ENCODE peak calls at places on chromosomes 12 and 14, in eight cellular contexts. D is psoas muscle, M is right lobe of liver, V is spleen, E is PC-9, O is GM23338, N is A549, U is left ventricle myocardium inferior. S is an unnamed sample.

GRCh38 chr12:108320503-108321293 is 18.4 kb downstream of the CMKLR1 start:
- DNase-seq in D (no peak), M (no peak), V (no peak), E (no peak), O (peak; percentile 43), N (no peak), U (no peak), S (no peak)

GRCh38 chr12:27212861-27213260 is 31.2 kb upstream of the STK38L start:
- DNase-seq in D (no peak), M (no peak), V (no peak), E (no peak), O (no peak), N (no peak), U (no peak), S (no peak)

GRCh38 chr14:100246809-100247428 is 8.0 kb downstream of the YY1 start:
- DNase-seq in D (no peak), M (no peak), V (no peak), E (no peak), O (peak; percentile 92), N (peak; percentile 82), U (no peak), S (no peak)

GRCh38 chr12:120353556-120354317 is 15.2 kb downstream of the MSI1 start:
- DNase-seq in D (no peak), M (no peak), V (no peak), E (no peak), O (no peak), N (no peak), U (no peak), S (no peak)

GRCh38 chr12:76025601-76026575 is 5.7 kb downstream of the PHLDA1 start:
- DNase-seq in D (no peak), M (no peak), V (no peak), E (peak; percentile 14), O (no peak), N (no peak), U (no peak), S (no peak)

GRCh38 chr12:111099186-111099585 is 178.8 kb upstream of the MYL2 start:
- DNase-seq in D (no peak), M (no peak), V (peak; percentile 66), E (no peak), O (no peak), N (no peak), U (no peak), S (no peak)

GRCh38 chr14:67335781-67336180 is 23.8 kb downstream of the ATP6V1D start:
- DNase-seq in D (no peak), M (no peak), V (no peak), E (no peak), O (peak; percentile 80), N (peak; percentile 15), U (no peak), S (no peak)

GRCh38 chr14:71497645-71498086 is 434.6 kb upstream of the RGS6 start:
- DNase-seq in D (no peak), M (no peak), V (no peak), E (no peak), O (no peak), N (no peak), U (no peak), S (no peak)

GRCh38 chr12:52280796-52281560 is 6.5 kb downstream of the KRT86 start:
- DNase-seq in D (peak; percentile 79), M (no peak), V (peak; percentile 61), E (peak; percentile 95), O (no peak), N (peak; percentile 95), U (peak; percentile 40), S (peak; percentile 50)

GRCh38 chr12:15231493-15231892 is 10.3 kb upstream of the RERG start:
- DNase-seq in D (no peak), M (no peak), V (no peak), E (no peak), O (no peak), N (no peak), U (no peak), S (no peak)

GRCh38 chr12:93777249-93777648 is 100.1 kb downstream of the CRADD start:
- DNase-seq in D (no peak), M (no peak), V (no peak), E (no peak), O (no peak), N (no peak), U (no peak), S (no peak)

GRCh38 chr14:85063747-85064146 is 466.2 kb upstream of the FLRT2 start:
- DNase-seq in D (no peak), M (no peak), V (no peak), E (no peak), O (no peak), N (no peak), U (no peak), S (no peak)

GRCh38 chr12:82596484-82596883 is 90.2 kb upstream of the TMTC2 start:
- DNase-seq in D (no peak), M (no peak), V (no peak), E (no peak), O (no peak), N (no peak), U (no peak), S (no peak)

GRCh38 chr12:12872934-12873275 is 18.5 kb upstream of the GPRC5A start:
- DNase-seq in D (no peak), M (no peak), V (no peak), E (no peak), O (no peak), N (no peak), U (no peak), S (no peak)

GRCh38 chr14:104266643-104267575 is 128.5 kb downstream of the KIF26A start:
- DNase-seq in D (no peak), M (peak; percentile 47), V (no peak), E (no peak), O (no peak), N (no peak), U (no peak), S (no peak)

GRCh38 chr12:106178582-106178981 is 39.8 kb upstream of the NUAK1 start:
- DNase-seq in D (no peak), M (no peak), V (no peak), E (peak; percentile 24), O (peak; percentile 8), N (no peak), U (no peak), S (no peak)

GRCh38 chr12:131027876-131028586 is 74.3 kb downstream of the ADGRD1 start:
- DNase-seq in D (no peak), M (no peak), V (no peak), E (no peak), O (no peak), N (no peak), U (no peak), S (no peak)

GRCh38 chr12:59193476-59194050 is 273.3 kb upstream of the LRIG3 start:
- DNase-seq in D (no peak), M (no peak), V (no peak), E (no peak), O (no peak), N (no peak), U (no peak), S (no peak)

GRCh38 chr14:102593841-102594170 is 1.4 kb downstream of the RCOR1 start:
- DNase-seq in D (no peak), M (no peak), V (no peak), E (no peak), O (no peak), N (no peak), U (no peak), S (no peak)

GRCh38 chr12:45655186-45655585 is 74.3 kb upstream of the ARID2 start:
- DNase-seq in D (no peak), M (no peak), V (no peak), E (no peak), O (peak; percentile 23), N (no peak), U (no peak), S (no peak)

GRCh38 chr14:96252323-96253052 is 3.5 kb upstream of the BDKRB1 start:
- DNase-seq in D (no peak), M (no peak), V (no peak), E (no peak), O (no peak), N (no peak), U (no peak), S (no peak)

DNA sequence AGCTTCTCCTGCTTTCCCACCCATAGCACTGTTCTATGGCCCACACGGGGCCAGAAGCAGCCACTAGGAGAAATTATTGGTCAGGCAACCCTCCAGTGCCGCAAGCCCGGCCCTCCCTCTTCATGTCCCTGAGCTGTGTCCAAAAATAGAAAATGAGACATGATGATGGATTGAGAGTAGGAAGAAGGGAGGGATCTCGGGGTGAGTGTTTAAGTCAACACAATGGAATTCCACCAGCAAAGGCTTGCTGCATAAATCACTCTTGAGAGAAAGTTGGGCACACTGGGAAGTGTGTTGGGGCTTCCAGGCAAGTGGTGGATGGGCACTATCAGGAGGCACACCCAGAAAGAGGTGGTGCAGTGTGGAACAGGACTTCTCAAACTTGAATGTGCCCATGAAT is 94.2 kb downstream of the LLPH start:
- DNase-seq in D (peak; percentile 58), M (no peak), V (no peak), E (peak; percentile 41), O (no peak), N (peak; percentile 15), U (peak; percentile 40), S (peak; percentile 22)
- TF ChIP-seq CTCF in D (peak; percentile 6), M (no peak), V (no peak), E (no peak), O (no peak), N (no peak), U (no peak), S (peak; percentile 36)

GRCh38 chr12:64747681-64748080 is 11.5 kb downstream of the GNS start:
- DNase-seq in D (no peak), M (no peak), V (no peak), E (no peak), O (no peak), N (no peak), U (no peak), S (no peak)

GRCh38 chr12:64752833-64753238 is 6.4 kb downstream of the GNS start:
- DNase-seq in D (no peak), M (no peak), V (no peak), E (no peak), O (no peak), N (no peak), U (no peak), S (no peak)

GRCh38 chr12:64753427-64753826 is 5.8 kb downstream of the GNS start:
- DNase-seq in D (no peak), M (no peak), V (no peak), E (no peak), O (no peak), N (no peak), U (no peak), S (no peak)

GRCh38 chr12:64746663-64747062 is 12.5 kb downstream of the GNS start:
- DNase-seq in D (no peak), M (no peak), V (no peak), E (no peak), O (no peak), N (no peak), U (no peak), S (no peak)

GRCh38 chr12:64749466-64750202 is 9.6 kb downstream of the GNS start:
- DNase-seq in D (no peak), M (no peak), V (no peak), E (no peak), O (no peak), N (no peak), U (no peak), S (no peak)
- H3K27ac ChIP-seq in D (no peak overlapping the region), M (no peak overlapping the region), V (peak overlapping the region; percentile 81), E (no peak overlapping the region), O (no peak overlapping the region), N (no peak overlapping the region), U (no peak overlapping the region), S (no peak overlapping the region)

GRCh38 chr12:1517007-1517406 is 77.4 kb downstream of the FBXL14 start:
- DNase-seq in D (no peak), M (peak; percentile 15), V (no peak), E (no peak), O (peak; percentile 81), N (no peak), U (no peak), S (no peak)
- TF ChIP-seq CTCF in D (peak; percentile 9), M (peak; percentile 28), V (peak; percentile 24), E (peak; percentile 51), O (peak; percentile 100), N (peak; percentile 33), U (peak; percentile 47), S (no peak)

GRCh38 chr14:75514673-75515630 is 7.3 kb upstream of the BATF start:
- DNase-seq in D (no peak), M (no peak), V (peak; percentile 93), E (peak; percentile 59), O (peak; percentile 60), N (no peak), U (peak; percentile 26), S (no peak)
- H3K27ac ChIP-seq in D (no peak overlapping the region), M (no peak overlapping the region), V (peak overlapping the region; percentile 78), E (no peak overlapping the region), O (no peak overlapping the region), N (no peak overlapping the region), U (no peak overlapping the region), S (no peak overlapping the region)

S was measured in tibial artery.